ENCODE peak calls at places on chromosome 10, in seven cellular contexts. F, V, Q, D, K, M and B are unnamed samples.

GRCh38 chr10:93463723-93464511 is 18.2 kb downstream of the MYOF start:
- DNase-seq in Q (no peak), D (no peak), K (no peak), F (peak; percentile 66), V (peak; percentile 53), M (no peak), B (peak; percentile 52)

GRCh38 chr10:117411440-117412428 is 36.5 kb upstream of the PDZD8 start:
- DNase-seq in V (peak; percentile 22), Q (no peak), F (no peak), K (no peak), M (no peak), D (peak; percentile 53), B (no peak)

GRCh38 chr10:132192991-132193670 is 6.4 kb downstream of the DPYSL4 start:
- DNase-seq in V (no peak), M (no peak), Q (no peak), K (no peak), F (no peak), D (no peak), B (no peak)

GRCh38 chr10:94299417-94299816 is 63.3 kb downstream of the NOC3L start:
- DNase-seq in D (no peak), V (no peak), M (no peak), K (no peak), F (no peak), Q (peak; percentile 30), B (no peak)

GRCh38 chr10:114685456-114685855 is 27.4 kb upstream of the ABLIM1 start:
- DNase-seq in K (no peak), F (peak; percentile 23), D (peak; percentile 9), V (peak; percentile 69), M (no peak), Q (no peak), B (no peak)

GRCh38 chr10:119139464-119140067 is 25.9 kb downstream of the SFXN4 start:
- DNase-seq in D (peak; percentile 10), Q (peak; percentile 52), M (peak; percentile 21), K (no peak), V (peak; percentile 40), F (no peak), B (no peak)

GRCh38 chr10:88792656-88793055 is 9.9 kb upstream of the LIPM start:
- DNase-seq in Q (no peak), F (peak; percentile 36), V (peak; percentile 36), K (no peak), M (no peak), D (no peak), B (no peak)

GRCh38 chr10:3027866-3028265 is 39.5 kb upstream of the PFKP start:
- DNase-seq in M (no peak), D (no peak), V (no peak), F (no peak), Q (no peak), K (no peak), B (no peak)

GRCh38 chr10:29120216-29120615 is 168.7 kb upstream of the LYZL1 start:
- DNase-seq in D (no peak), M (no peak), V (no peak), K (no peak), Q (no peak), F (no peak), B (no peak)

GRCh38 chr10:61565819-61566560 is 96.7 kb upstream of the CABCOCO1 start:
- DNase-seq in K (no peak), V (no peak), D (no peak), Q (no peak), M (no peak), F (no peak), B (no peak)

GRCh38 chr10:77969029-77969635 is 42.6 kb upstream of the DLG5 start:
- DNase-seq in D (no peak), F (no peak), K (no peak), Q (no peak), M (no peak), V (no peak), B (peak; percentile 37)

GRCh38 chr10:52071814-52072213 is 242.3 kb upstream of the DKK1 start:
- DNase-seq in V (no peak), D (no peak), Q (no peak), M (no peak), F (no peak), K (no peak), B (no peak)

GRCh38 chr10:35007858-35008301 is 82.3 kb downstream of the CUL2 start:
- DNase-seq in M (no peak), Q (no peak), F (no peak), K (no peak), V (no peak), D (no peak), B (no peak)

GRCh38 chr10:26829810-26830515 is 30.8 kb downstream of the ABI1 start:
- DNase-seq in Q (no peak), V (no peak), D (no peak), F (no peak), M (no peak), K (no peak), B (no peak)

GRCh38 chr10:119348516-119349240 is 141.3 kb downstream of the GRK5 start:
- DNase-seq in K (no peak), D (no peak), Q (no peak), F (no peak), V (peak; percentile 48), M (no peak), B (no peak)

GRCh38 chr10:60200012-60200681 is 189.5 kb downstream of the ANK3 start:
- DNase-seq in F (no peak), Q (no peak), V (no peak), K (peak; percentile 28), D (peak; percentile 26), M (no peak), B (no peak)